ENCODE peak calls at places on chromosome 22, in ten cellular contexts. Z, A, W, G, F, V, O, X, S and P are unnamed samples.

GRCh38 chr22:47299211-47299878 is 536.9 kb downstream of the TBC1D22A start:
- DNase-seq in Z (no peak), A (no peak), W (no peak), G (no peak), F (no peak), V (no peak), O (peak; percentile 76), X (no peak), S (no peak), P (no peak)

GRCh38 chr22:42364641-42365336 is 67.4 kb downstream of the NFAM1 start:
- DNase-seq in Z (no peak), A (no peak), W (no peak), G (no peak), F (no peak), V (no peak), O (no peak), X (no peak), S (peak; percentile 42), P (no peak)

GRCh38 chr22:29143848-29144785 is 61.6 kb upstream of the EMID1 start:
- DNase-seq in Z (no peak), A (no peak), W (no peak), G (no peak), F (no peak), V (no peak), O (peak; percentile 79), X (no peak), S (no peak), P (no peak)

GRCh38 chr22:43090130-43090789 is 1.1 kb upstream of the TTLL1 start:
- DNase-seq in Z (no peak), A (peak; percentile 60), W (peak; percentile 86), G (peak; percentile 59), F (peak; percentile 87), V (peak; percentile 92), O (peak; percentile 91), X (peak; percentile 77), S (no peak), P (peak; percentile 84)

GRCh38 chr22:40533712-40534378 is 102.7 kb downstream of the MRTFA start:
- DNase-seq in Z (no peak), A (no peak), W (peak; percentile 81), G (peak; percentile 73), F (peak; percentile 79), V (peak; percentile 73), O (no peak), X (peak; percentile 70), S (no peak), P (peak; percentile 62)

GRCh38 chr22:33451851-33452469 is 393.8 kb upstream of the SYN3 start:
- DNase-seq in Z (no peak), A (no peak), W (no peak), G (no peak), F (no peak), V (no peak), O (no peak), X (no peak), S (no peak), P (no peak)

GRCh38 chr22:32219030-32219429 is 14.2 kb upstream of the RFPL2 start:
- DNase-seq in Z (no peak), A (no peak), W (no peak), G (no peak), F (no peak), V (no peak), O (no peak), X (no peak), S (no peak), P (no peak)

GRCh38 chr22:35218079-35218478 is 39.2 kb upstream of the HMGXB4 start:
- DNase-seq in Z (no peak), A (no peak), W (no peak), G (no peak), F (no peak), V (no peak), O (no peak), X (no peak), S (no peak), P (peak; percentile 5)

GRCh38 chr22:50610581-50610980 is 10.0 kb downstream of the MAPK8IP2 start:
- DNase-seq in Z (no peak), A (no peak), W (no peak), G (no peak), F (no peak), V (no peak), O (peak; percentile 81), X (no peak), S (no peak), P (no peak)

GRCh38 chr22:43515902-43516301 is 104.1 kb downstream of the MPPED1 start:
- DNase-seq in Z (no peak), A (no peak), W (no peak), G (no peak), F (no peak), V (no peak), O (no peak), X (no peak), S (no peak), P (no peak)

GRCh38 chr22:31342389-31343125 is 3.6 kb downstream of the PATZ1 start:
- DNase-seq in Z (peak; percentile 25), A (peak; percentile 25), W (no peak), G (no peak), F (no peak), V (no peak), O (no peak), X (no peak), S (peak; percentile 27), P (no peak)

DNA sequence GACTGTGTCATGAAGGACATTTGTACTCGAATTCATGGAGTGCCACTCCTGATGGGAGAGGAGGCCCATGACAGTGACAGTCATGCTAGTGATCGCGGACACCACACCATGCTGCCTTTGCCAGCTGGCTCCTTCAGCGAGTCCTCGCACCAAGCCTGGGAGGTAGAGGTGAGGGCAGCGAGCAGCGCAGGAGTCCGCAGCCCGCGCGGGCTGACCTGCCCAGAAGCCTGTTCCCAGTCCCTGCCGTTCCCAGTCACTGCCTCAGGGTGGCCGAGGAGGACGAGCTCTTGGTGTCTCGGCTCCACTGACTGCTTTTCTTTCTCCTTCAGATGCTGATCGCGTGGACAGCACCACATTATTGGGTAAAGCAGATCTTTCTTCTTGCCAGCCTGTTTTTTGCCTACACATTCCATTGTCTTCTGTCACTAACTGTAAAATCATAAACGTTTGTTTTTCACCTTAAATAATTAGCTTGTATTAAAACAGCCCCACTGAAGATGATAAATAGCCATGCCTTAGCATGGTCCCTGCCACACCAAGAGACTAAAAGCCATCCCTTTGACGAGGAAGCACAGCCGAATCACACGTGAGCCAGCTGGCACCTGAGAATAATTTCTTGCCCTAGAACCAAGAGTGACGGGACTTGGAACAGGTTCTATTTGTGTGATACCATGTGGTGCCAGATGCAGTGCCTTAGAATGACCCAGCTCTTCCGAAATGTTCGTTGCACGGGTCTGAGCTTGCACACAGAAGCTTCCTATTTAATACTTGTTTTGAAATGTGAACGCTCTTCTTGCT is 25.5 kb downstream of the FAM118A start:
- DNase-seq in Z (no peak), A (no peak), W (no peak), G (no peak), F (no peak), V (peak; percentile 34), O (peak; percentile 88), X (no peak), S (peak; percentile 51), P (no peak)
- TF ChIP-seq CTCF in Z (peak; percentile 36), A (no peak), W (no peak), G (no peak), F (peak; percentile 12), V (peak; percentile 34), O (no peak), X (no peak), S (peak; percentile 33), P (no peak)

DNA sequence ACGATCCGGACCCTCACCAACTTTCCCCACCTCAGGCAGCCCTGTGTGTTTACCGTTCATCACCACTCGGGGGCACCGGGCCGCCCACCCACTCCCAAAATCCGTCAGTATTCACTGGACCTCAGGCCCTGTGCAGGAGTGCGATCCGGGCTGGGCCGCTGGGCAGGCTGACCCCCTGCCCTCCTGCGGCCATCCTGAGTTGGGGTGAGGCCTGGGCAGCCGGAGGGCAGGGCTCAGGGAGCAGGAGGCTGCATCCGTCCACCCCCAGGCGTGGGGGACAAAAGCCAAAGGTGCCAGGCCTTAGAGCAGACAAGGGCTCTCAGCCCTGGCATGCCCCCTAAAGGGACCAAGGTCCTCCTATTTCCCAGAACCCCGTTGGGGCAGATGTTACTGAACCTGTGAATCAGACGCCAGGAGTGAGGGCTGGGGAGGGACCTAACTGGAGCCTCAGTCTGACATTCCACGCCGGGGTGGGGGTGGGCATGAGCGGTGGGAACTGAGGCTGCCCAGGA is 16.8 kb upstream of the TMEM191C start:
- DNase-seq in Z (peak; percentile 3), A (peak; percentile 13), W (no peak), G (no peak), F (no peak), V (no peak), O (peak; percentile 79), X (no peak), S (peak; percentile 31), P (no peak)
- TF ChIP-seq CTCF in Z (peak; percentile 39), A (no peak), W (no peak), G (no peak), F (no peak), V (no peak), O (no peak), X (no peak), S (peak; percentile 33), P (peak; percentile 16)

DNA sequence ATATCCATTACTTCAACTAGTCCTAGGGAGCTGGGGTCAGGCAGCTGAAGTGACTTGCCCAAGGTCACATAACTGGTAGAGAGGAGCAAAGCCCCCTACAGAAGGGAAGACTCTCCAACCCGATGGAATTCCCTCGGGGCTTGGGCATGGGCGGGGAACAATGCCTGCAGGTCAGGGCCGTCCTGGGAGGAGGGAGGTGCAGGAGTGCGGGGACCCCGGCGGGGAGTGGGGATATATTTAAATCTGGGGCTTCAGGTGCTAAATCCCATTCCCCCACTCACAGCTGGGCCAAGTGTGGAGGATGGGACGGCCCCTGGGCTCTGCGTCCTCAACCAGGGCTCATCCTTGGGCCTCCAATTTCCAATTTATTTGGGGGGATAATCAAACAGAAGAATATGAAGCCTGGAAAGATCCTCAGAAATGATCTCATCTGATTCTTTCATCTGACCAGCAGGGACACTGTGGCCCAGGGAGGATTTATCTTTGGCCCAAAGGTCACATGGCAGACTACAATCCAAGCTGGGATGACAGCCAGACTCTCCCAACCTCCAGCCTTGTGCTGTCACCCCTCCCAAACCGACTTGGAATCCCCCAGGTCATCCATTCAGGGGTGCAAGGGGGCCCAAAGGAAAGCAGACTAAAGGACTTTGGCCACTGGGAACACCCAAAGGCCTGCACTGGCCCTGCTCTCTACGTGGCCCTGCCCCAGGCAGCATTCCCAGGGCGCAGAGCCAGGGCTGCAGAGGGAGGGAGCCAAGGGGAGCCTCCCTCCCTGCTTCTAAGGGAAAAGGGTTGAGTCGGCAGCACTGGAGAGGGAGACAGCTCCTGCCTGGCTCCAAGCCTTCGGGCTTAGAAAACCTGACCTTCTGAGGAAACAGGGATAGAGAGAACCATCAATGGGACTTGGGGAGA is 8.7 kb upstream of the C1QTNF6 start:
- DNase-seq in Z (no peak), A (peak; percentile 93), W (no peak), G (peak; percentile 11), F (peak; percentile 77), V (peak; percentile 76), O (peak; percentile 95), X (no peak), S (no peak), P (peak; percentile 84)
- TF ChIP-seq CTCF in Z (no peak), A (peak; percentile 26), W (no peak), G (no peak), F (no peak), V (no peak), O (no peak), X (no peak), S (no peak), P (no peak)

DNA sequence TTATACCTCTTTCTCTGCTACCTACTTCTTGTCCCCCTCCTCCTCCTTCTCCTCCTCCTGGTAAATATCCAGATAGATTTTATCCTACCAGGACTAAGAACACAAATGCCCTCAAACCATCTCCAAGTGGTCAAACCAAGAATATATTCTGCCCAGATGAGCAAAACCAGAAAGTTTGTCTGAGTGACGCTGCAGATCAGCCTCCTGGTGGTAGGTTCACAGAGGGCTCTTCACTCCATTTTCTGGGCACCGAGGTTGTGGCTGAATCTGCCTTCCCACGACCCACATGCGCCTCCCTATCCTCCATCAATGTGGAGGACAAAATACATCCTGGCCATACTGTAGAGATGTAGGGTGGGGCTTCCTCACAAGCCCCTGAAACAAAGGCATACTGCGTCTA is 543.6 kb downstream of the MN1 start:
- DNase-seq in Z (no peak), A (no peak), W (no peak), G (no peak), F (no peak), V (no peak), O (no peak), X (no peak), S (no peak), P (no peak)
- TF ChIP-seq CTCF in Z (no peak), A (no peak), W (no peak), G (no peak), F (no peak), V (no peak), O (no peak), X (no peak), S (no peak), P (no peak)